ENCODE peak calls at places on chromosomes 2 and 18, in ten cellular contexts. One of them, this sample, is unnamed.

GRCh38 chr2:30371772-30372373 is 75.2 kb upstream of the LCLAT1 start:
- DNase-seq in fibroblast of lung: peak; percentile 29
- DNase-seq in Peyer's patch: no peak
- DNase-seq in AG04450: no peak
- DNase-seq in neural progenitor cell: no peak
- DNase-seq in CD8-positive, alpha-beta T cell: no peak
- DNase-seq in ovary: no peak
- DNase-seq in pancreas: no peak
- DNase-seq in endothelial cell of umbilical vein: no peak
- DNase-seq in CD4-positive, alpha-beta T cell: no peak
- DNase-seq in this sample: no peak

GRCh38 chr2:159411460-159411859 is 125.0 kb upstream of the WDSUB1 start:
- DNase-seq in fibroblast of lung: no peak
- DNase-seq in Peyer's patch: no peak
- DNase-seq in AG04450: no peak
- DNase-seq in neural progenitor cell: no peak
- DNase-seq in CD8-positive, alpha-beta T cell: no peak
- DNase-seq in ovary: no peak
- DNase-seq in pancreas: no peak
- DNase-seq in endothelial cell of umbilical vein: no peak
- DNase-seq in CD4-positive, alpha-beta T cell: no peak
- DNase-seq in this sample: no peak

GRCh38 chr2:142112648-142113278 is 18.1 kb downstream of the LRP1B start:
- DNase-seq in fibroblast of lung: peak; percentile 74
- DNase-seq in Peyer's patch: no peak
- DNase-seq in AG04450: no peak
- DNase-seq in neural progenitor cell: no peak
- DNase-seq in CD8-positive, alpha-beta T cell: no peak
- DNase-seq in ovary: no peak
- DNase-seq in pancreas: no peak
- DNase-seq in endothelial cell of umbilical vein: peak; percentile 55
- DNase-seq in CD4-positive, alpha-beta T cell: no peak
- DNase-seq in this sample: no peak

GRCh38 chr2:81194581-81194980 is 890.0 kb upstream of the LRRTM1 start:
- DNase-seq in fibroblast of lung: no peak
- DNase-seq in Peyer's patch: no peak
- DNase-seq in AG04450: no peak
- DNase-seq in neural progenitor cell: no peak
- DNase-seq in CD8-positive, alpha-beta T cell: no peak
- DNase-seq in ovary: no peak
- DNase-seq in pancreas: no peak
- DNase-seq in endothelial cell of umbilical vein: no peak
- DNase-seq in CD4-positive, alpha-beta T cell: no peak
- DNase-seq in this sample: no peak

GRCh38 chr18:39742015-39742466 is 2176.4 kb upstream of the CELF4 start:
- DNase-seq in fibroblast of lung: peak; percentile 51
- DNase-seq in Peyer's patch: no peak
- DNase-seq in AG04450: peak; percentile 26
- DNase-seq in neural progenitor cell: no peak
- DNase-seq in CD8-positive, alpha-beta T cell: no peak
- DNase-seq in ovary: no peak
- DNase-seq in pancreas: no peak
- DNase-seq in endothelial cell of umbilical vein: peak; percentile 10
- DNase-seq in CD4-positive, alpha-beta T cell: no peak
- DNase-seq in this sample: no peak

GRCh38 chr2:201264472-201265173 is 4.3 kb downstream of the CASP8 start:
- DNase-seq in fibroblast of lung: no peak
- DNase-seq in Peyer's patch: no peak
- DNase-seq in AG04450: no peak
- DNase-seq in neural progenitor cell: no peak
- DNase-seq in CD8-positive, alpha-beta T cell: no peak
- DNase-seq in ovary: no peak
- DNase-seq in pancreas: no peak
- DNase-seq in endothelial cell of umbilical vein: no peak
- DNase-seq in CD4-positive, alpha-beta T cell: no peak
- DNase-seq in this sample: no peak

GRCh38 chr2:212814941-212815340 is 276.3 kb upstream of the ERBB4 start:
- DNase-seq in fibroblast of lung: no peak
- DNase-seq in Peyer's patch: no peak
- DNase-seq in AG04450: no peak
- DNase-seq in neural progenitor cell: no peak
- DNase-seq in CD8-positive, alpha-beta T cell: no peak
- DNase-seq in ovary: no peak
- DNase-seq in pancreas: no peak
- DNase-seq in endothelial cell of umbilical vein: no peak
- DNase-seq in CD4-positive, alpha-beta T cell: no peak
- DNase-seq in this sample: no peak

GRCh38 chr2:64134813-64135212 is 9.4 kb downstream of the PELI1 start:
- DNase-seq in fibroblast of lung: no peak
- DNase-seq in Peyer's patch: no peak
- DNase-seq in AG04450: no peak
- DNase-seq in neural progenitor cell: no peak
- DNase-seq in CD8-positive, alpha-beta T cell: no peak
- DNase-seq in ovary: no peak
- DNase-seq in pancreas: no peak
- DNase-seq in endothelial cell of umbilical vein: no peak
- DNase-seq in CD4-positive, alpha-beta T cell: no peak
- DNase-seq in this sample: no peak

GRCh38 chr2:118584877-118585276 is 262.6 kb downstream of the EN1 start:
- DNase-seq in fibroblast of lung: no peak
- DNase-seq in Peyer's patch: no peak
- DNase-seq in AG04450: no peak
- DNase-seq in neural progenitor cell: no peak
- DNase-seq in CD8-positive, alpha-beta T cell: no peak
- DNase-seq in ovary: no peak
- DNase-seq in pancreas: no peak
- DNase-seq in endothelial cell of umbilical vein: no peak
- DNase-seq in CD4-positive, alpha-beta T cell: no peak
- DNase-seq in this sample: no peak

GRCh38 chr2:74883011-74883410 is 49.1 kb downstream of the HK2 start:
- DNase-seq in fibroblast of lung: no peak
- DNase-seq in Peyer's patch: no peak
- DNase-seq in AG04450: no peak
- DNase-seq in neural progenitor cell: no peak
- DNase-seq in CD8-positive, alpha-beta T cell: no peak
- DNase-seq in ovary: no peak
- DNase-seq in pancreas: no peak
- DNase-seq in endothelial cell of umbilical vein: no peak
- DNase-seq in CD4-positive, alpha-beta T cell: no peak
- DNase-seq in this sample: no peak

GRCh38 chr18:35407871-35408481 is 30.8 kb upstream of the ZNF396 start:
- DNase-seq in fibroblast of lung: peak; percentile 81
- DNase-seq in Peyer's patch: peak; percentile 27
- DNase-seq in AG04450: peak; percentile 41
- DNase-seq in neural progenitor cell: peak; percentile 80
- DNase-seq in CD8-positive, alpha-beta T cell: no peak
- DNase-seq in ovary: peak; percentile 28
- DNase-seq in pancreas: no peak
- DNase-seq in endothelial cell of umbilical vein: peak; percentile 80
- DNase-seq in CD4-positive, alpha-beta T cell: no peak
- DNase-seq in this sample: no peak

GRCh38 chr2:95022309-95023221 is 2.9 kb upstream of the MAL start:
- DNase-seq in fibroblast of lung: peak; percentile 66
- DNase-seq in Peyer's patch: peak; percentile 52
- DNase-seq in AG04450: peak; percentile 21
- DNase-seq in neural progenitor cell: peak; percentile 30
- DNase-seq in CD8-positive, alpha-beta T cell: peak; percentile 67
- DNase-seq in ovary: no peak
- DNase-seq in pancreas: peak; percentile 70
- DNase-seq in endothelial cell of umbilical vein: peak; percentile 56
- DNase-seq in CD4-positive, alpha-beta T cell: peak; percentile 83
- DNase-seq in this sample: peak; percentile 82

GRCh38 chr2:186934420-186934819 is 85.5 kb upstream of the ZSWIM2 start:
- DNase-seq in fibroblast of lung: no peak
- DNase-seq in Peyer's patch: no peak
- DNase-seq in AG04450: no peak
- DNase-seq in neural progenitor cell: no peak
- DNase-seq in CD8-positive, alpha-beta T cell: no peak
- DNase-seq in ovary: no peak
- DNase-seq in pancreas: no peak
- DNase-seq in endothelial cell of umbilical vein: no peak
- DNase-seq in CD4-positive, alpha-beta T cell: no peak
- DNase-seq in this sample: no peak

GRCh38 chr2:45342-46130 is 769 bp downstream of the FAM110C start:
- DNase-seq in fibroblast of lung: no peak
- DNase-seq in Peyer's patch: no peak
- DNase-seq in AG04450: no peak
- DNase-seq in neural progenitor cell: peak; percentile 25
- DNase-seq in CD8-positive, alpha-beta T cell: no peak
- DNase-seq in ovary: peak; percentile 43
- DNase-seq in pancreas: peak; percentile 64
- DNase-seq in endothelial cell of umbilical vein: no peak
- DNase-seq in CD4-positive, alpha-beta T cell: no peak
- DNase-seq in this sample: no peak

DNA sequence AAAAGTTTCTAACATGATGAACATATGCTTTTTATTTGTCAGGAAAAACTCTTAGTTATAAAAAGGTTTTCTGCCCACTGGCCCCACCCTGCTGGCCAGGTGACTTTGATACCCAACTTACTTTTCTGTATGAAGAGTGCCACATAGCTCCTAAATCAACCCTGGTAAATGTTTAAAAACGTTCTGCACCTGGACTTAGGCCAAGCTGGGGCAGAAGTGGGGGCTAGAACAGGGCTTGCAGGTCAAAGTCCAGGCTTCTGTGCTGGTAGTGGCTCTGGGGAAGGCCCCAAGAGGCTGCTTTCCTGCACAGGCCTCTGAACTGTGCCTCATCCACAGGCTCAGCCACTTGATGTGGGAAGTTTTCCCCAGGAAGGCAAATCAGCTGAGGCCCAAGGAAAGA is 171.7 kb downstream of the ANKRD30B start:
- DNase-seq in fibroblast of lung: no peak
- DNase-seq in Peyer's patch: no peak
- DNase-seq in AG04450: no peak
- DNase-seq in neural progenitor cell: no peak
- DNase-seq in CD8-positive, alpha-beta T cell: no peak
- DNase-seq in ovary: no peak
- DNase-seq in pancreas: no peak
- DNase-seq in endothelial cell of umbilical vein: no peak
- DNase-seq in CD4-positive, alpha-beta T cell: no peak
- DNase-seq in this sample: no peak
- H3K27ac ChIP-seq in fibroblast of lung: no peak overlapping the region
- H3K27ac ChIP-seq in Peyer's patch: peak overlapping the region; percentile 45
- H3K27ac ChIP-seq in AG04450: no peak overlapping the region
- H3K27ac ChIP-seq in neural progenitor cell: no peak overlapping the region
- H3K27ac ChIP-seq in CD8-positive, alpha-beta T cell: no peak overlapping the region
- H3K27ac ChIP-seq in ovary: no peak overlapping the region
- H3K27ac ChIP-seq in pancreas: no peak overlapping the region
- H3K27ac ChIP-seq in endothelial cell of umbilical vein: no peak overlapping the region
- H3K27ac ChIP-seq in CD4-positive, alpha-beta T cell: no peak overlapping the region
- H3K27ac ChIP-seq in this sample: no peak overlapping the region

DNA sequence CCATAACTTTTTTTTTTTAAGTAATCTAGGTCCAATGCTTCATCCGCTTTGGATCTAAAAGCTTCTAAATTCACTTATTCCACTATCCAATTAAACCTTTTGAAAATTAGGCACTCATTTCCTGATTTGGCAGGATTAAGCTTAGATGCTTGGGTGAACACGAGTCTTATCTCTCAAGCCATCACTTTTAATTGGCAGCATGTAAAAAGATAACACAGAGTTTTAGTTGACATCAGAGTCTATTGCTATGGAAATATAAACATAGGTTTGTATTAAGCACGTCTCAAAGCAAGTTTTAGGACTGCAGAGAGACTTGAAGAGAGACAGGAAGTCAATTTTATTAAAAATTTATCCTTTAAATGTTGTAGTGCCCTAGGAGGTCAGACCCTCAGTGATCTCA is 5.6 kb downstream of the RBKS start:
- DNase-seq in fibroblast of lung: no peak
- DNase-seq in Peyer's patch: no peak
- DNase-seq in AG04450: no peak
- DNase-seq in neural progenitor cell: no peak
- DNase-seq in CD8-positive, alpha-beta T cell: no peak
- DNase-seq in ovary: no peak
- DNase-seq in pancreas: no peak
- DNase-seq in endothelial cell of umbilical vein: peak; percentile 61
- DNase-seq in CD4-positive, alpha-beta T cell: no peak
- DNase-seq in this sample: no peak
- H3K27ac ChIP-seq in fibroblast of lung: no peak overlapping the region
- H3K27ac ChIP-seq in Peyer's patch: peak overlapping the region; percentile 13
- H3K27ac ChIP-seq in AG04450: no peak overlapping the region
- H3K27ac ChIP-seq in neural progenitor cell: no peak overlapping the region
- H3K27ac ChIP-seq in CD8-positive, alpha-beta T cell: no peak overlapping the region
- H3K27ac ChIP-seq in ovary: no peak overlapping the region
- H3K27ac ChIP-seq in pancreas: no peak overlapping the region
- H3K27ac ChIP-seq in endothelial cell of umbilical vein: peak overlapping the region; percentile 94
- H3K27ac ChIP-seq in CD4-positive, alpha-beta T cell: no peak overlapping the region
- H3K27ac ChIP-seq in this sample: no peak overlapping the region

GRCh38 chr2:43041661-43042360 is 184.6 kb downstream of the ZFP36L2 start:
- DNase-seq in fibroblast of lung: peak; percentile 98
- DNase-seq in Peyer's patch: no peak
- DNase-seq in AG04450: peak; percentile 93
- DNase-seq in neural progenitor cell: peak; percentile 68
- DNase-seq in CD8-positive, alpha-beta T cell: no peak
- DNase-seq in ovary: peak; percentile 85
- DNase-seq in pancreas: no peak
- DNase-seq in endothelial cell of umbilical vein: peak; percentile 98
- DNase-seq in CD4-positive, alpha-beta T cell: no peak
- DNase-seq in this sample: no peak
- H3K27ac ChIP-seq in fibroblast of lung: peak overlapping the region; percentile 54
- H3K27ac ChIP-seq in Peyer's patch: no peak overlapping the region
- H3K27ac ChIP-seq in AG04450: peak overlapping the region; percentile 70
- H3K27ac ChIP-seq in neural progenitor cell: no peak overlapping the region
- H3K27ac ChIP-seq in CD8-positive, alpha-beta T cell: no peak overlapping the region
- H3K27ac ChIP-seq in ovary: peak overlapping the region; percentile 63
- H3K27ac ChIP-seq in pancreas: no peak overlapping the region
- H3K27ac ChIP-seq in endothelial cell of umbilical vein: peak overlapping the region; percentile 45
- H3K27ac ChIP-seq in CD4-positive, alpha-beta T cell: no peak overlapping the region
- H3K27ac ChIP-seq in this sample: no peak overlapping the region

DNA sequence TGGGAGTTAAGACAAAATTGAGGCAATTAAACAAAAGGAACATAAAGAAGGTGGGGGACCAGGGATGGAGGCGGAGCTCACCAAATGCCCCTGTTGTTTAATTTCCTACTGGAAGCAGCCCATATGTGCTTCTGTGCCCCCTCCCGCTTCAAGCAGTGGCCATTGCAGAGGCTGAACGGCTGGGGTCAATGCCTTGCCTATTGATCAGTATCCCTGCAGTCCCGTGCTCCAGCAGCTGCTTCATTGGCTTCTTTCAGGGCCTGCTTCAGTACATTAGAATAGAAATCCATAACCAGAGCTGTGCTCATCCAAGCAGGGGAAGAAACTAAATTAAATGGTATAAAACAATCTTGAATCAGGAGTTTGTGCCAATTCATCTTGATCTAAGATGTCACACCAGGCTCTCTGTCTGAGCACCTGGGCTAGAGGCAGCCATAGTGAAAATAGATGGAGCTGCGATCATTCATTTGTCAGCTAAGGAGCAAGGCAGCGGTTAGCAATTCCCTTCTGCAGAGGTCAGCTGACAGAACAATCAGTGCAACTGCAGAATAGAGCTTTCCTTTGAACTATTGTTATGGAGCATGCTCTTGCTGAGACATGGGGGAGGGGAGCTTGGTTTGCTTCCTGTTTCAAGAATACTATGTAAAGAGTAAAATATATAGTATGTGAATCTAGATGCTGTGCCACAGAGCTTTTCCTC is 222.4 kb downstream of the WDR7 start:
- DNase-seq in fibroblast of lung: no peak
- DNase-seq in Peyer's patch: no peak
- DNase-seq in AG04450: no peak
- DNase-seq in neural progenitor cell: peak; percentile 66
- DNase-seq in CD8-positive, alpha-beta T cell: no peak
- DNase-seq in ovary: no peak
- DNase-seq in pancreas: no peak
- DNase-seq in endothelial cell of umbilical vein: peak; percentile 68
- DNase-seq in CD4-positive, alpha-beta T cell: no peak
- DNase-seq in this sample: peak; percentile 58
- H3K27ac ChIP-seq in fibroblast of lung: no peak overlapping the region
- H3K27ac ChIP-seq in Peyer's patch: no peak overlapping the region
- H3K27ac ChIP-seq in AG04450: no peak overlapping the region
- H3K27ac ChIP-seq in neural progenitor cell: peak overlapping the region; percentile 22
- H3K27ac ChIP-seq in CD8-positive, alpha-beta T cell: no peak overlapping the region
- H3K27ac ChIP-seq in ovary: no peak overlapping the region
- H3K27ac ChIP-seq in pancreas: no peak overlapping the region
- H3K27ac ChIP-seq in endothelial cell of umbilical vein: no peak overlapping the region
- H3K27ac ChIP-seq in CD4-positive, alpha-beta T cell: no peak overlapping the region
- H3K27ac ChIP-seq in this sample: peak overlapping the region; percentile 96